ENCODE peak calls at places on chromosome 21, in four cellular contexts. Y, P, G and U are unnamed samples. For H3K9me3, the result is how much of the 10 kb centered on the place peaks cover.

GRCh38 chr21:41761211-41762181 is 5.4 kb downstream of the RIPK4 start:
- DNase-seq in Y (peak), P (peak), G (peak), U (no peak)

GRCh38 chr21:43973634-43973955 is 38.5 kb upstream of the TRAPPC10 start:
- DNase-seq in Y (no peak), P (no peak), G (no peak), U (no peak)

GRCh38 chr21:27250386-27250785 is 283.5 kb upstream of the ADAMTS5 start:
- DNase-seq in Y (no peak), P (no peak), G (no peak), U (no peak)

GRCh38 chr21:14071902-14072734 is 138.6 kb downstream of the LIPI start:
- DNase-seq in Y (no peak), P (no peak), G (no peak), U (no peak)

GRCh38 chr21:42376338-42376982 is 10.1 kb upstream of the TFF1 start:
- DNase-seq in Y (no peak), P (no peak), G (peak), U (no peak)

GRCh38 chr21:34344058-34344425 is 19.8 kb upstream of the KCNE2 start:
- DNase-seq in Y (no peak), P (no peak), G (no peak), U (no peak)

GRCh38 chr21:15508554-15508953 is 221.2 kb upstream of the USP25 start:
- DNase-seq in Y (no peak), P (no peak), G (no peak), U (no peak)

GRCh38 chr21:46127239-46128105 is 27.9 kb downstream of the FTCD start:
- DNase-seq in Y (peak), P (peak), G (peak), U (peak)

GRCh38 chr21:44511219-44511937 is 28.6 kb downstream of the KRTAP10-1 start:
- DNase-seq in Y (no peak), P (peak), G (peak), U (no peak)

GRCh38 chr21:15442743-15443142 is 287.0 kb upstream of the USP25 start:
- DNase-seq in Y (no peak), P (no peak), G (no peak), U (no peak)

GRCh38 chr21:46000182-46000730 is 18.7 kb downstream of the COL6A1 start:
- DNase-seq in Y (no peak), P (no peak), G (peak), U (no peak)

GRCh38 chr21:43754948-43755781 is 20.9 kb downstream of the CSTB start:
- DNase-seq in Y (no peak), P (no peak), G (no peak), U (no peak)

GRCh38 chr21:27476696-27477095 is 509.8 kb upstream of the ADAMTS5 start:
- DNase-seq in Y (no peak), P (no peak), G (no peak), U (no peak)

GRCh38 chr21:41564871-41565281 is 56.9 kb upstream of the TMPRSS2 start:
- DNase-seq in Y (no peak), P (no peak), G (no peak), U (no peak)

GRCh38 chr21:18524097-18524496 is 120.5 kb upstream of the TMPRSS15 start:
- DNase-seq in Y (no peak), P (no peak), G (no peak), U (no peak)

GRCh38 chr21:18521204-18521603 is 117.6 kb upstream of the TMPRSS15 start:
- DNase-seq in Y (no peak), P (no peak), G (no peak), U (no peak)

GRCh38 chr21:18517905-18518566 is 114.5 kb upstream of the TMPRSS15 start:
- DNase-seq in Y (no peak), P (no peak), G (no peak), U (no peak)

GRCh38 chr21:18522181-18522771 is 118.7 kb upstream of the TMPRSS15 start:
- DNase-seq in Y (no peak), P (no peak), G (no peak), U (no peak)
- TF ChIP-seq CTCF in Y (no peak), P (no peak), G (no peak), U (no peak)

GRCh38 chr21:31489014-31489413 is 145.0 kb upstream of the TIAM1 start:
- DNase-seq in Y (no peak), P (no peak), G (no peak), U (no peak)

GRCh38 chr21:31479714-31480113 is 135.7 kb upstream of the TIAM1 start:
- DNase-seq in Y (no peak), P (no peak), G (no peak), U (no peak)

GRCh38 chr21:31482460-31482859 is 138.4 kb upstream of the TIAM1 start:
- DNase-seq in Y (no peak), P (no peak), G (no peak), U (no peak)

GRCh38 chr21:31480228-31480627 is 136.2 kb upstream of the TIAM1 start:
- DNase-seq in Y (no peak), P (no peak), G (no peak), U (no peak)

GRCh38 chr21:31484219-31484618 is 140.2 kb upstream of the TIAM1 start:
- DNase-seq in Y (no peak), P (no peak), G (no peak), U (no peak)
- H3K9me3 ChIP-seq in Y (under half), P (under half), G (under half), U (under half)

GRCh38 chr21:35651166-35651565 is 409.2 kb downstream of the SETD4 start:
- DNase-seq in Y (no peak), P (no peak), G (no peak), U (no peak)

GRCh38 chr21:35652196-35652595 is 408.1 kb downstream of the SETD4 start:
- DNase-seq in Y (no peak), P (no peak), G (no peak), U (no peak)

GRCh38 chr21:35649186-35649585 is 411.1 kb downstream of the SETD4 start:
- DNase-seq in Y (no peak), P (no peak), G (no peak), U (no peak)

GRCh38 chr21:35646606-35647005 is 413.7 kb downstream of the SETD4 start:
- DNase-seq in Y (no peak), P (no peak), G (no peak), U (no peak)

DNA sequence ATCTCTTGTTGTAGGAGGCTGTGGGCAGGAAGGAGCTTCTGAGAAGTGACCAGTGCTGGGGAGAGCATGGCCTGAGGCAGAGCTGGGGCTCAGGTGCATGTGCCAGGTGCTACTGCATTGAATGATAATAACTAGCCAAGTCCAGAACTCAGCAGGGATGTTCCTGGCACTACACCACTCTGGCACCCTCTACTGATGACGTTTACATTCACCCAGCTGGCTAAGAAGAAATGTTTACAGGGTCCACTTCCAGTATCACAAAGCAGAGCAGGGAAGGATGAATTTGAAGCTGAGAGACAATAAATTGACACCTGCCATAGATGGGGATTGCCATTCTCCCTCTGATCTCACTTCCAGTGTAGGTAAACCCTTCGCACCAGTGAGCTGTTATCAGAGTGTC is 411.8 kb downstream of the SETD4 start:
- DNase-seq in Y (no peak), P (no peak), G (no peak), U (no peak)
- TF ChIP-seq CTCF in Y (no peak), P (no peak), G (no peak), U (peak)

DNA sequence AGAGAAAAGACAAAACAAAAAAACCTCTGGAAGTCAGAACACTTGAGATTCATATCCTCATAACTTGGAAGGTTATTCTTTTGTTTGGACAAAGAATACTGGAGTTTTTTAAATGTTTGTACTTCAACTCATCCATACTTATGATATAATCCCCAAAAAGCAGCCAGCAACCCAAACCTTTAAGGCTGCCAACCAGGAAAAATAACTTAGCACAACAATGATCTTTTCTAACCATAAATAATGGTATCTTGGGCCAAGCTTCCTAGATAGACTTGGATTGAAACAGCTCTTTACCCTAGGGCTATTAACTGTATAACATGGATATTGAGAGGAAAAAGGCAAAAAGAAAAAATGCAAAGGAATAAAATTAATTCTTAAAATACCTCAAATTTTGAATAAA is 335.1 kb downstream of the LTN1 start:
- DNase-seq in Y (no peak), P (no peak), G (no peak), U (no peak)
- H3K9me3 ChIP-seq in Y (under half), P (under half), G (under half), U (under half)

GRCh38 chr21:18677632-18678031 is 274.0 kb upstream of the TMPRSS15 start:
- DNase-seq in Y (no peak), P (no peak), G (no peak), U (no peak)
- TF ChIP-seq CTCF in Y (no peak), P (no peak), G (no peak), U (no peak)